ENCODE peak calls at places on chromosome 9, in seven cellular contexts. N is stimulated activated CD8-positive, alpha-beta memory T cell treated with anti-CD3 and anti-CD28 coated beads, Interleukin-12 subunit alpha, Interleukin-12 subunit beta, amount 100 ng/mL, for 4 hours; A is NCI-H1092; O is endothelial cell; K is HCT116; I is naive thymus-derived CD8-positive, alpha-beta T cell; W is smooth muscle cell of the brain vasculature. R is an unnamed sample.

GRCh38 chr9:120948824-120949223 is 22.2 kb upstream of the TRAF1 start:
- DNase-seq in A (no peak), N (no peak), W (no peak), I (no peak), O (no peak), K (no peak), R (no peak)

GRCh38 chr9:107337676-107338590 is 54.9 kb downstream of the RAD23B start:
- DNase-seq in W (no peak), N (no peak), A (no peak), K (no peak), I (no peak), O (no peak), R (no peak)

GRCh38 chr9:135275163-135275925 is 187.9 kb downstream of the OLFM1 start:
- DNase-seq in I (no peak), O (no peak), K (no peak), A (no peak), N (no peak), W (no peak), R (no peak)

GRCh38 chr9:113674436-113674835 is 201.7 kb upstream of the ZNF618 start:
- DNase-seq in O (no peak), W (no peak), I (no peak), K (no peak), N (no peak), A (no peak), R (no peak)

GRCh38 chr9:76634356-76635054 is 129.7 kb upstream of the PCA3 start:
- DNase-seq in A (no peak), N (no peak), W (no peak), I (no peak), K (peak; percentile 1), O (no peak), R (no peak)

GRCh38 chr9:14993061-14993800 is 83.0 kb upstream of the FREM1 start:
- DNase-seq in A (peak; percentile 64), I (peak; percentile 10), O (peak; percentile 89), W (peak; percentile 49), N (no peak), K (no peak), R (peak; percentile 19)

GRCh38 chr9:96219615-96220257 is 82.2 kb downstream of the HSD17B3 start:
- DNase-seq in N (no peak), W (no peak), K (no peak), A (peak; percentile 15), I (peak; percentile 14), O (peak; percentile 30), R (peak; percentile 11)

GRCh38 chr9:123525957-123526356 is 170.0 kb downstream of the CRB2 start:
- DNase-seq in N (no peak), W (no peak), I (no peak), A (no peak), K (no peak), O (no peak), R (no peak)

GRCh38 chr9:105842023-105842644 is 147.8 kb downstream of the TMEM38B start:
- DNase-seq in A (peak; percentile 12), I (no peak), K (peak; percentile 18), N (no peak), W (no peak), O (peak; percentile 38), R (no peak)

GRCh38 chr9:79617395-79617794 is 45.6 kb downstream of the TLE4 start:
- DNase-seq in W (no peak), O (no peak), A (no peak), K (no peak), I (no peak), N (no peak), R (no peak)

GRCh38 chr9:111730937-111731567 is 63.7 kb downstream of the SHOC1 start:
- DNase-seq in O (no peak), I (no peak), N (no peak), K (no peak), W (no peak), A (no peak), R (no peak)

GRCh38 chr9:137370865-137371520 is 52.0 kb downstream of the EXD3 start:
- DNase-seq in I (no peak), N (no peak), O (no peak), K (no peak), W (no peak), A (no peak), R (no peak)

GRCh38 chr9:93077811-93078210 is 18.2 kb upstream of the CARD19 start:
- DNase-seq in N (no peak), K (no peak), A (no peak), W (no peak), I (no peak), O (no peak), R (no peak)

GRCh38 chr9:95981741-95982390 is 106.4 kb downstream of the ERCC6L2 start:
- DNase-seq in W (no peak), O (no peak), K (no peak), A (peak; percentile 56), I (peak; percentile 81), N (no peak), R (no peak)

GRCh38 chr9:129473523-129474244 is 147.2 kb downstream of the C9orf50 start:
- DNase-seq in O (no peak), K (no peak), A (no peak), W (no peak), N (no peak), I (no peak), R (no peak)

GRCh38 chr9:129932303-129933151 is 97.3 kb downstream of the USP20 start:
- DNase-seq in N (no peak), W (no peak), I (no peak), A (no peak), K (no peak), O (no peak), R (no peak)

GRCh38 chr9:124693403-124693802 is 77.7 kb downstream of the NR6A1 start:
- DNase-seq in A (no peak), N (no peak), I (no peak), O (no peak), W (no peak), K (no peak), R (no peak)

GRCh38 chr9:129200255-129200654 is 22.2 kb upstream of the IER5L start:
- DNase-seq in W (no peak), O (no peak), A (no peak), N (no peak), I (no peak), K (no peak), R (no peak)

GRCh38 chr9:917730-918129 is 58.7 kb upstream of the DMRT3 start:
- DNase-seq in A (no peak), I (no peak), O (no peak), N (no peak), K (no peak), W (no peak), R (no peak)

GRCh38 chr9:6794936-6795335 is 37.2 kb downstream of the KDM4C start:
- DNase-seq in N (no peak), A (no peak), I (no peak), O (no peak), K (no peak), W (no peak), R (no peak)

GRCh38 chr9:92438900-92439526 is 14.7 kb upstream of the OMD start:
- DNase-seq in I (no peak), A (no peak), N (no peak), O (no peak), K (peak; percentile 3), W (no peak), R (no peak)

GRCh38 chr9:136695955-136696354 is 8.7 kb upstream of the AGPAT2 start:
- DNase-seq in O (no peak), A (peak; percentile 57), K (no peak), I (peak; percentile 23), N (no peak), W (no peak), R (no peak)

GRCh38 chr9:4508246-4508906 is 18.1 kb downstream of the SLC1A1 start:
- DNase-seq in I (no peak), O (no peak), W (no peak), N (no peak), K (no peak), A (no peak), R (no peak)

R was measured in activated CD4-positive, alpha-beta T cell treated with anti-CD3 and anti-CD28 coated beads for 1 hour.